ENCODE peak calls at places on chromosomes 4 and X, in nine cellular contexts. One of them, this sample, is unnamed.

GRCh38 chr4:76453232-76453631 is 18.2 kb downstream of the SHROOM3 start:
- DNase-seq in nucleus accumbens: no peak
- DNase-seq in activated naive CD8-positive, alpha-beta T cell treated with anti-CD3 and anti-CD28 coated beads, Interleukin-2, amount 50 U/mL, for 24 hours: no peak
- DNase-seq in substantia nigra: no peak
- DNase-seq in epithelial cell of esophagus: no peak
- DNase-seq in psoas muscle: no peak
- DNase-seq in fibroblast of mammary gland: no peak
- DNase-seq in AG04450: no peak
- DNase-seq in T-helper 17 cell: no peak
- DNase-seq in this sample: no peak

GRCh38 chr4:1249731-1250526 is 999 bp upstream of the CTBP1 start:
- DNase-seq in fibroblast of mammary gland: no peak
- DNase-seq in nucleus accumbens: no peak
- DNase-seq in epithelial cell of esophagus: peak; percentile 47
- DNase-seq in T-helper 17 cell: peak; percentile 51
- DNase-seq in psoas muscle: peak; percentile 50
- DNase-seq in substantia nigra: no peak
- DNase-seq in activated naive CD8-positive, alpha-beta T cell treated with anti-CD3 and anti-CD28 coated beads, Interleukin-2, amount 50 U/mL, for 24 hours: peak; percentile 65
- DNase-seq in AG04450: no peak
- DNase-seq in this sample: no peak

GRCh38 chr4:82754546-82755165 is 43.9 kb downstream of the SCD5 start:
- DNase-seq in nucleus accumbens: no peak
- DNase-seq in substantia nigra: no peak
- DNase-seq in AG04450: no peak
- DNase-seq in psoas muscle: no peak
- DNase-seq in activated naive CD8-positive, alpha-beta T cell treated with anti-CD3 and anti-CD28 coated beads, Interleukin-2, amount 50 U/mL, for 24 hours: no peak
- DNase-seq in epithelial cell of esophagus: no peak
- DNase-seq in T-helper 17 cell: no peak
- DNase-seq in fibroblast of mammary gland: no peak
- DNase-seq in this sample: no peak

GRCh38 chr4:152643153-152644035 is 36.4 kb downstream of the TMEM154 start:
- DNase-seq in nucleus accumbens: no peak
- DNase-seq in substantia nigra: no peak
- DNase-seq in AG04450: no peak
- DNase-seq in psoas muscle: no peak
- DNase-seq in epithelial cell of esophagus: no peak
- DNase-seq in fibroblast of mammary gland: no peak
- DNase-seq in T-helper 17 cell: no peak
- DNase-seq in activated naive CD8-positive, alpha-beta T cell treated with anti-CD3 and anti-CD28 coated beads, Interleukin-2, amount 50 U/mL, for 24 hours: no peak
- DNase-seq in this sample: no peak

GRCh38 chrX:153407736-153408135 is 3.5 kb upstream of the ZFP92 start:
- DNase-seq in AG04450: no peak
- DNase-seq in T-helper 17 cell: no peak
- DNase-seq in activated naive CD8-positive, alpha-beta T cell treated with anti-CD3 and anti-CD28 coated beads, Interleukin-2, amount 50 U/mL, for 24 hours: no peak
- DNase-seq in fibroblast of mammary gland: no peak
- DNase-seq in substantia nigra: no peak
- DNase-seq in nucleus accumbens: no peak
- DNase-seq in psoas muscle: no peak
- DNase-seq in epithelial cell of esophagus: no peak
- DNase-seq in this sample: no peak

GRCh38 chr4:134027931-134028330 is 173.7 kb downstream of the PABPC4L start:
- DNase-seq in epithelial cell of esophagus: peak; percentile 97
- DNase-seq in fibroblast of mammary gland: peak; percentile 77
- DNase-seq in activated naive CD8-positive, alpha-beta T cell treated with anti-CD3 and anti-CD28 coated beads, Interleukin-2, amount 50 U/mL, for 24 hours: no peak
- DNase-seq in substantia nigra: no peak
- DNase-seq in psoas muscle: no peak
- DNase-seq in AG04450: peak; percentile 13
- DNase-seq in T-helper 17 cell: no peak
- DNase-seq in nucleus accumbens: no peak
- DNase-seq in this sample: no peak

GRCh38 chrX:21989415-21989814 is 42.7 kb upstream of the PHEX start:
- DNase-seq in nucleus accumbens: no peak
- DNase-seq in activated naive CD8-positive, alpha-beta T cell treated with anti-CD3 and anti-CD28 coated beads, Interleukin-2, amount 50 U/mL, for 24 hours: peak; percentile 23
- DNase-seq in AG04450: no peak
- DNase-seq in fibroblast of mammary gland: no peak
- DNase-seq in T-helper 17 cell: no peak
- DNase-seq in epithelial cell of esophagus: no peak
- DNase-seq in substantia nigra: no peak
- DNase-seq in psoas muscle: no peak
- DNase-seq in this sample: no peak

GRCh38 chr4:175536852-175537453 is 275.1 kb downstream of the GPM6A start:
- DNase-seq in T-helper 17 cell: no peak
- DNase-seq in substantia nigra: no peak
- DNase-seq in psoas muscle: no peak
- DNase-seq in activated naive CD8-positive, alpha-beta T cell treated with anti-CD3 and anti-CD28 coated beads, Interleukin-2, amount 50 U/mL, for 24 hours: no peak
- DNase-seq in nucleus accumbens: no peak
- DNase-seq in AG04450: peak; percentile 8
- DNase-seq in epithelial cell of esophagus: peak; percentile 69
- DNase-seq in fibroblast of mammary gland: peak; percentile 80
- DNase-seq in this sample: peak; percentile 49

GRCh38 chr4:84146300-84146942 is 352.7 kb downstream of the NKX6-1 start:
- DNase-seq in T-helper 17 cell: no peak
- DNase-seq in epithelial cell of esophagus: no peak
- DNase-seq in activated naive CD8-positive, alpha-beta T cell treated with anti-CD3 and anti-CD28 coated beads, Interleukin-2, amount 50 U/mL, for 24 hours: no peak
- DNase-seq in AG04450: no peak
- DNase-seq in fibroblast of mammary gland: no peak
- DNase-seq in psoas muscle: no peak
- DNase-seq in substantia nigra: no peak
- DNase-seq in nucleus accumbens: no peak
- DNase-seq in this sample: no peak

GRCh38 chr4:150289198-150289597 is 211.0 kb downstream of the DCLK2 start:
- DNase-seq in psoas muscle: no peak
- DNase-seq in nucleus accumbens: no peak
- DNase-seq in AG04450: no peak
- DNase-seq in substantia nigra: no peak
- DNase-seq in T-helper 17 cell: no peak
- DNase-seq in epithelial cell of esophagus: no peak
- DNase-seq in fibroblast of mammary gland: no peak
- DNase-seq in activated naive CD8-positive, alpha-beta T cell treated with anti-CD3 and anti-CD28 coated beads, Interleukin-2, amount 50 U/mL, for 24 hours: no peak
- DNase-seq in this sample: no peak

GRCh38 chrX:134453631-134454030 is 6.3 kb upstream of the HPRT1 start:
- DNase-seq in fibroblast of mammary gland: no peak
- DNase-seq in psoas muscle: no peak
- DNase-seq in epithelial cell of esophagus: no peak
- DNase-seq in nucleus accumbens: no peak
- DNase-seq in AG04450: no peak
- DNase-seq in T-helper 17 cell: no peak
- DNase-seq in substantia nigra: no peak
- DNase-seq in activated naive CD8-positive, alpha-beta T cell treated with anti-CD3 and anti-CD28 coated beads, Interleukin-2, amount 50 U/mL, for 24 hours: no peak
- DNase-seq in this sample: no peak

GRCh38 chr4:183348706-183349659 is 26.8 kb upstream of the CLDN24 start:
- DNase-seq in nucleus accumbens: no peak
- DNase-seq in epithelial cell of esophagus: peak; percentile 35
- DNase-seq in AG04450: peak; percentile 62
- DNase-seq in activated naive CD8-positive, alpha-beta T cell treated with anti-CD3 and anti-CD28 coated beads, Interleukin-2, amount 50 U/mL, for 24 hours: peak; percentile 36
- DNase-seq in fibroblast of mammary gland: peak; percentile 95
- DNase-seq in psoas muscle: no peak
- DNase-seq in substantia nigra: no peak
- DNase-seq in T-helper 17 cell: no peak
- DNase-seq in this sample: no peak

GRCh38 chrX:95318882-95319281 is 1365.8 kb upstream of the DIAPH2 start:
- DNase-seq in fibroblast of mammary gland: peak; percentile 3
- DNase-seq in substantia nigra: no peak
- DNase-seq in epithelial cell of esophagus: peak; percentile 22
- DNase-seq in T-helper 17 cell: no peak
- DNase-seq in AG04450: no peak
- DNase-seq in activated naive CD8-positive, alpha-beta T cell treated with anti-CD3 and anti-CD28 coated beads, Interleukin-2, amount 50 U/mL, for 24 hours: no peak
- DNase-seq in nucleus accumbens: no peak
- DNase-seq in psoas muscle: no peak
- DNase-seq in this sample: no peak

This sample was measured in NCI-H1092.